ENCODE peak calls at places on chromosome 16, in four cellular contexts. V is pancreas, Q is cardiac muscle cell, U is ovary. C is an unnamed sample. For H3K36me3 and H3K4me1, the result is how much of the 10 kb centered on the place peaks cover.

GRCh38 chr16:67356372-67356771 is 29.8 kb downstream of the LRRC36 start:
- DNase-seq in Q (no peak), U (no peak), V (no peak), C (no peak)

GRCh38 chr16:69861276-69862030 is 89.7 kb upstream of the CLEC18A start:
- DNase-seq in U (peak), Q (peak), V (peak), C (peak)

GRCh38 chr16:68479271-68479670 is 31.0 kb upstream of the SMPD3 start:
- DNase-seq in Q (no peak), V (no peak), U (no peak), C (no peak)

GRCh38 chr16:24988593-24989338 is 26.4 kb downstream of the ARHGAP17 start:
- DNase-seq in Q (peak), V (peak), U (peak), C (peak)

GRCh38 chr16:4679854-4680636 is 13.3 kb upstream of the NUDT16L1 start:
- DNase-seq in V (no peak), U (peak), Q (no peak), C (peak)

GRCh38 chr16:89320717-89321501 is 103.4 kb downstream of the ZNF778 start:
- DNase-seq in V (peak), U (no peak), Q (peak), C (no peak)

GRCh38 chr16:87457724-87458423 is 35.0 kb downstream of the ZCCHC14 start:
- DNase-seq in U (no peak), V (no peak), Q (peak), C (no peak)

GRCh38 chr16:23081675-23082119 is 67.6 kb downstream of the USP31 start:
- DNase-seq in V (no peak), Q (peak), U (no peak), C (no peak)

GRCh38 chr16:47460755-47461597 is at the start of the genes ITFG1 and PHKB:
- DNase-seq in V (peak), U (peak), Q (peak), C (peak)

GRCh38 chr16:66651965-66652364 is 44.6 kb downstream of the CMTM4 start:
- DNase-seq in U (no peak), Q (no peak), V (no peak), C (no peak)

DNA sequence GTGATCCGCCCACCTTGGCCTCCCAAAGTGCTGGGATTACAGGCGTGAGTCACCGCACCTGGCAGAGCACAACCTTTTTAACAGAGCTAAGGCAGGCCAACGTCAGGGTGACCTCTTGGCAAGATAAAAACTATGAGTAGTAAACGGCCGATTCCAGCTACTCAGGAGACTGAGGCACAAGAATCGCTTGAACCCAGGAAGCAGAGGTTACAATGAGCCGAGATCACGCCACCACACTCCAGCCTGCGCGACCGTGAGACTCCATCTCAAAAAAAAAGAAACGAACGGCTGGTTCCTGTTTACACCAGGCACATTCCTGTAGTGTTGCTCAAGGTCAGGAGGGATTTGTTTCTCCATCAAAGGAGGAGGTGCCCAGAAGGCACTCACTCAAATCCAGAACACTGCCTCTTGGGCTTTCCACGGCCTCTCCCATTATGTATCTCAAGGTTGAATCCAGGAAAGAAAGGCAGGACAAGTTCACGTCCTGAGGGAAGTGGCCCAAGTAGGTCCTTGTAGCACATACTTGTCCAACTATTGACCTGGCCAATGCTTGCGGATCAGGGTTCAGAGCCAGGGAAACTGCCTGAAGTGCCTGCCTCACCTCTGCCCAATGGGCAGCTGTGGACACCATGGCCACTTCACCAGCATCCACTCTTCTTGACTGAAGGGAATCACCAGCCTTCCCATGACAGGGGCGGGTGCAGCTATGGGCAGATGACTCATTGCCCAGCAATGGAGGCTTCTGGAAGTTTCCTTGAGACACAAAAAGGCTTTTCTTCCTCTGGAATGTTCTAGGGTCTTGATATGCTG is 13.5 kb downstream of the KNOP1 start:
- DNase-seq in V (no peak), Q (peak), U (peak), C (no peak)
- H3K36me3 ChIP-seq in V (under half), Q (under half), U (under half), C (under half)

DNA sequence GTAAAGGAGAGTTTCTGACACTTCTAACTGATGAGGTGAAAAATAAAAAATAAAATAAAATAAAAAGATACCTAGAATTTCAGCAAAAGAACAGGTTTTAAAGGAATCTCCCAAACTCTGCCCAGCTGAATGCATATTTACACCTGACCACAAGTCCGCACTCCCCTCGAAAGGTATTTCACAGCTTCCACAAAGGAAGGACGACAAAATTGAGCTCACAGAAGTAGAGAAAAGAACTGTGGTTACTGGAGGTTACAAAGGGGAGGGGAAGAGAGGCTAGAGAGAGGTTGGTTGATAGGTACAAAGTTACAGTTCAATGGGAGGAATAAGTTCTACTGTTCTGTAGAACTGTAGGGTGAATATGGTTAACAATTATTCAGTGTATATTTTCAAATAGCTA is 5.0 kb downstream of the LITAF start:
- DNase-seq in Q (no peak), U (no peak), V (no peak), C (no peak)
- H3K4me1 ChIP-seq in Q (under half), U (under half), V (under half), C (under half)

GRCh38 chr16:74465851-74466685 is 44.8 kb upstream of the CLEC18B start:
- DNase-seq in Q (no peak), V (no peak), U (no peak), C (no peak)
- H3K36me3 ChIP-seq in Q (half or more), V (half or more), U (under half), C (under half)

DNA sequence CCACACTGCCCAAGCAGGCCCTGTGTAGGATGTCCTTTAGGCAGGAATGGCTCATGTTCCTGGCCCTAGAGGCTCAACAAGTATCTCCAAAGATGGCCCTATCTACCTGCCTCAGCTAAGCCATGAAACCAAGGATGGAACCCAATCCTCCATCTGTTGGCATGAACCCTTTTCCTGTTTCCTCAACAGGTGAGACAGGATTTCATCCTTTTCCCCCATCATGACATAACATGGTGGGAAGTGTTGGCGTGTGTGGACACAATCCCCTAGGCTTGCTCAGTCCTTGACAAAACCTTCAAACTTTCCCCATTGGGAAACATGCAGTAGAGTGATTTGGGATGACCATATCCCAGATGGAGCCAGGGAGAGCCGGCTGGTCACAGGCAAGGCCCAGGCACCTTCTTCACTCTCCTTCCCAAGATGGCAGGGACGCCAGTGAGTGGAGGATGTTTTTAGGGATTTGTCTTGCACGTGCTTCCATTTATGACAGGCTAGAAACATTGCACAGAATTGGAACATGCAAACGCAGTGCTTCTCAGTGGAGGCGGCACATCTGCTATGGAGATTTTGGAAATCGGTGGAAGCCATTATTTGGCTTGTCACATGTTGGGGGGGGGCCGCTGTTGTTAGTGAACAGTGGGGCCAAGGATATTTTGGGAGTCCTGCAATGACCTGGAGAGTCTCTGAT is 77.0 kb downstream of the MYH11 start:
- DNase-seq in V (no peak), Q (no peak), U (no peak), C (no peak)
- H3K4me1 ChIP-seq in V (under half), Q (under half), U (under half), C (under half)

GRCh38 chr16:14576532-14576931 is 53.5 kb downstream of the PARN start:
- DNase-seq in U (no peak), Q (no peak), V (no peak), C (no peak)

GRCh38 chr16:14576069-14576468 is 54.0 kb downstream of the PARN start:
- DNase-seq in V (no peak), Q (no peak), U (no peak), C (no peak)

DNA sequence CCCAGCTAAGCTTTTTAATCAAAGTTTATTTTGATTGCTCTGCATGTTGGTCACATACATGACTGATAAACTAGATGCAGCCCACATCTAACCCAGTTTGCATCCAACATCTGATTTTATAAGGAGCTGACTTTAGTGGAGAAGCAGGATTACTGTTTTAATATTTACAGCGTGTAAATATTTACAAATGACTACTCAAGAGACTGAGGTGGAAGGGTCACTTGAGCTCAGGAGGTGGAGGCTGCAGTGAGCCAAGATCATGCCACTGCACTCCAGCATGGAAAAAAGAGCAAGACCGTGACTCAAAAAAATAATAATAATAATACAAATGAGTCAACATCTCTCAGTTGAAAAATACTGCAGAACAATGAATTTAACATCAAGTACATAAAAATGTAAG is 50.8 kb downstream of the PARN start:
- DNase-seq in Q (no peak), U (no peak), V (no peak), C (no peak)
- H3K36me3 ChIP-seq in Q (half or more), U (under half), V (under half), C (under half)